ENCODE peak calls at places on chromosomes 4 and X, in six cellular contexts. P, K, C, Q, S and V are unnamed samples. For H3K4me1 and H3K27me3, the result is how much of the 10 kb centered on the place peaks cover.

GRCh38 chrX:15675490-15675921 is 10.9 kb upstream of the CLTRN start:
- DNase-seq in P (peak), K (peak), C (peak), Q (peak), S (peak), V (peak)

GRCh38 chrX:141375011-141375730 is 132.9 kb upstream of the SPANXC start:
- DNase-seq in P (no peak), K (no peak), C (no peak), Q (no peak), S (no peak), V (no peak)

GRCh38 chrX:100316987-100317386 is 93.1 kb downstream of the PCDH19 start:
- DNase-seq in P (no peak), K (no peak), C (no peak), Q (no peak), S (no peak), V (no peak)

GRCh38 chr4:70634482-70634881 is 5.9 kb downstream of the ENAM start:
- DNase-seq in P (no peak), K (no peak), C (no peak), Q (no peak), S (no peak), V (no peak)

GRCh38 chrX:47815901-47816845 is 20.5 kb upstream of the ZNF81 start:
- DNase-seq in P (no peak), K (no peak), C (peak), Q (no peak), S (no peak), V (no peak)

GRCh38 chr4:151676301-151676700 is 84.5 kb downstream of the GATB start:
- DNase-seq in P (no peak), K (no peak), C (no peak), Q (no peak), S (no peak), V (no peak)

GRCh38 chrX:119218198-119218597 is 17.9 kb upstream of the PGRMC1 start:
- DNase-seq in P (no peak), K (no peak), C (no peak), Q (no peak), S (no peak), V (no peak)

GRCh38 chrX:149830192-149830873 is 48.6 kb downstream of the MAGEA9 start:
- DNase-seq in P (no peak), K (no peak), C (no peak), Q (no peak), S (no peak), V (peak)

GRCh38 chr4:152050098-152050497 is 289.3 kb upstream of the GATB start:
- DNase-seq in P (no peak), K (no peak), C (no peak), Q (no peak), S (no peak), V (no peak)

GRCh38 chrX:68832101-68832416 is 3.2 kb downstream of the EFNB1 start:
- DNase-seq in P (peak), K (no peak), C (peak), Q (no peak), S (no peak), V (peak)

GRCh38 chr4:59484948-59485347 is 1715.2 kb upstream of the ADGRL3 start:
- DNase-seq in P (no peak), K (no peak), C (no peak), Q (no peak), S (no peak), V (no peak)

GRCh38 chrX:48472851-48473717 is 2.9 kb upstream of the FTSJ1 start:
- DNase-seq in P (no peak), K (peak), C (no peak), Q (no peak), S (no peak), V (no peak)

GRCh38 chrX:46208225-46208854 is 336.9 kb downstream of the ZNF674 start:
- DNase-seq in P (no peak), K (no peak), C (peak), Q (no peak), S (no peak), V (no peak)

GRCh38 chr4:20084488-20084887 is 167.2 kb upstream of the SLIT2 start:
- DNase-seq in P (no peak), K (no peak), C (no peak), Q (no peak), S (no peak), V (no peak)

GRCh38 chr4:88526221-88526815 is 2.7 kb upstream of the PYURF start:
- DNase-seq in P (no peak), K (no peak), C (peak), Q (no peak), S (no peak), V (no peak)

GRCh38 chr4:110165382-110166285 is 32.8 kb downstream of the ELOVL6 start:
- DNase-seq in P (no peak), K (no peak), C (peak), Q (no peak), S (no peak), V (peak)

GRCh38 chrX:19760841-19761512 is 126.4 kb downstream of the SH3KBP1 start:
- DNase-seq in P (no peak), K (no peak), C (no peak), Q (no peak), S (no peak), V (no peak)

GRCh38 chr4:26132858-26133257 is 188.0 kb upstream of the RBPJ start:
- DNase-seq in P (no peak), K (no peak), C (no peak), Q (no peak), S (no peak), V (no peak)

GRCh38 chr4:151960449-151961246 is 199.8 kb upstream of the GATB start:
- DNase-seq in P (no peak), K (no peak), C (no peak), Q (no peak), S (no peak), V (no peak)

GRCh38 chrX:119617511-119618164 is 11.4 kb upstream of the NKRF start:
- DNase-seq in P (no peak), K (no peak), C (no peak), Q (no peak), S (no peak), V (no peak)

GRCh38 chrX:143934542-143934941 is 50.7 kb downstream of the UBE2NL start:
- DNase-seq in P (no peak), K (no peak), C (no peak), Q (no peak), S (no peak), V (no peak)

GRCh38 chr4:2812600-2812932 is 19.7 kb downstream of the SH3BP2 start:
- DNase-seq in P (no peak), K (no peak), C (no peak), Q (no peak), S (no peak), V (no peak)

GRCh38 chr4:72604324-72604723 is 35.3 kb upstream of the ADAMTS3 start:
- DNase-seq in P (no peak), K (no peak), C (no peak), Q (no peak), S (no peak), V (no peak)

GRCh38 chr4:107719211-107719926 is 665 bp downstream of the PAPSS1 start:
- DNase-seq in P (no peak), K (no peak), C (peak), Q (peak), S (no peak), V (no peak)

GRCh38 chrX:99348256-99348655 is 1061.8 kb downstream of the PCDH19 start:
- DNase-seq in P (no peak), K (no peak), C (no peak), Q (no peak), S (no peak), V (no peak)

GRCh38 chrX:119686087-119686639 is 6.8 kb downstream of the SEPTIN6 start:
- DNase-seq in P (no peak), K (no peak), C (no peak), Q (no peak), S (no peak), V (no peak)

GRCh38 chr4:47238697-47239096 is 207.3 kb downstream of the GABRB1 start:
- DNase-seq in P (no peak), K (no peak), C (no peak), Q (no peak), S (no peak), V (no peak)

GRCh38 chrX:23742693-23743622 is at the start of gene ACOT9:
- DNase-seq in P (peak), K (peak), C (peak), Q (peak), S (peak), V (peak)

GRCh38 chrX:23749576-23749975 is 6.5 kb upstream of the ACOT9 start:
- DNase-seq in P (no peak), K (no peak), C (no peak), Q (no peak), S (no peak), V (no peak)

GRCh38 chrX:23742174-23742692 is 843 bp downstream of the ACOT9 start:
- DNase-seq in P (peak), K (peak), C (peak), Q (no peak), S (no peak), V (no peak)

GRCh38 chrX:23749129-23749528 is 6.1 kb upstream of the ACOT9 start:
- DNase-seq in P (no peak), K (no peak), C (no peak), Q (no peak), S (no peak), V (no peak)

GRCh38 chrX:23745786-23746185 is 2.7 kb upstream of the ACOT9 start:
- DNase-seq in P (no peak), K (no peak), C (no peak), Q (no peak), S (no peak), V (no peak)
- H3K4me1 ChIP-seq in P (under half), K (under half), C (under half), Q (under half), S (under half), V (under half)

DNA sequence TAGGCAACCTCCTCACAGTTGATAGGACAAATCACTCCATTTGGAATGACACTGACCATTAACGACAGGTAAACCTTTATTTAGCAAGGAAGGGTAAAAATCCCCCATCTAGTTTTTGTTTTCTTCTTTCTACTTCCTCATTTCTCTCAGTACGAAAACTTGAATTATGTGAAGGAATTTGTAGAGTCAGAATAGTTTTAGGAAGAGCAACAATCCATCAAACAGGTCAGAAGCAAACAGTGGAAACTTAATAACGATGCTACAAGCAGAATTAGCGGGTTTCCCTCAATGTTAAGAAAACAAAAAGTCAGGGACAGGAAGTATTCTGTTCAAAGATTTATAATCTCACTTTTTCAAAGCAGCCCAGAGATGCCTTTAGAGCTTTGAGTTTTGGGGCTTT is 2.8 kb downstream of the GSX2 start:
- DNase-seq in P (no peak), K (no peak), C (no peak), Q (no peak), S (no peak), V (no peak)
- H3K27me3 ChIP-seq in P (half or more), K (under half), C (under half), Q (under half), S (under half), V (under half)

DNA sequence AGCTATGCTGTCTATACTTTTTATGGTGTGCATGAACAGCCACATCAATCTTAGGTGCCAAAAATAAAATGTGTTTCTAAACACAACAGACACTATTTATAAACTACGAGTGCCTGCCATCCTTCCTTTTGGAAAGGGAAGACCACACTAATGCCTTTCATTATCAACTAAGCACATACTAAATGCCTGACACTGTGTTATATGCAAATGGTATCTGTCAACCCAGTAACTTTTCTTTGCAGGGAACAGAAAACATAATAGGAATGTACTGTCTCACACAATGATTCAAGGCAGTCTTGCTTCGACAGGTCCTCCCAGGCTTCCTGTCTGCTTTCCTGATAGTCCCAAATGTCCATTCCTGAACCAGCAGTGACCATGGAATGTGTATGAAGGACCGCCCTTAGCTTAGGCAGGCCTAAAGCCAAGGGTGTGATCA is 43.8 kb downstream of the ADGRA3 start:
- DNase-seq in P (no peak), K (no peak), C (no peak), Q (no peak), S (no peak), V (no peak)
- H3K4me3 ChIP-seq in P (no peak), K (no peak), C (no peak), Q (no peak), S (no peak), V (no peak)

GRCh38 chr4:184312126-184312525 is 94.5 kb upstream of the ENPP6 start:
- DNase-seq in P (no peak), K (no peak), C (no peak), Q (no peak), S (no peak), V (no peak)

GRCh38 chr4:184315675-184316359 is 98.1 kb upstream of the ENPP6 start:
- DNase-seq in P (no peak), K (no peak), C (no peak), Q (no peak), S (no peak), V (no peak)

GRCh38 chr4:184313058-184313709 is 95.5 kb upstream of the ENPP6 start:
- DNase-seq in P (no peak), K (no peak), C (no peak), Q (no peak), S (no peak), V (no peak)

GRCh38 chr4:184316821-184317220 is 99.1 kb upstream of the ENPP6 start:
- DNase-seq in P (no peak), K (no peak), C (no peak), Q (no peak), S (no peak), V (no peak)

DNA sequence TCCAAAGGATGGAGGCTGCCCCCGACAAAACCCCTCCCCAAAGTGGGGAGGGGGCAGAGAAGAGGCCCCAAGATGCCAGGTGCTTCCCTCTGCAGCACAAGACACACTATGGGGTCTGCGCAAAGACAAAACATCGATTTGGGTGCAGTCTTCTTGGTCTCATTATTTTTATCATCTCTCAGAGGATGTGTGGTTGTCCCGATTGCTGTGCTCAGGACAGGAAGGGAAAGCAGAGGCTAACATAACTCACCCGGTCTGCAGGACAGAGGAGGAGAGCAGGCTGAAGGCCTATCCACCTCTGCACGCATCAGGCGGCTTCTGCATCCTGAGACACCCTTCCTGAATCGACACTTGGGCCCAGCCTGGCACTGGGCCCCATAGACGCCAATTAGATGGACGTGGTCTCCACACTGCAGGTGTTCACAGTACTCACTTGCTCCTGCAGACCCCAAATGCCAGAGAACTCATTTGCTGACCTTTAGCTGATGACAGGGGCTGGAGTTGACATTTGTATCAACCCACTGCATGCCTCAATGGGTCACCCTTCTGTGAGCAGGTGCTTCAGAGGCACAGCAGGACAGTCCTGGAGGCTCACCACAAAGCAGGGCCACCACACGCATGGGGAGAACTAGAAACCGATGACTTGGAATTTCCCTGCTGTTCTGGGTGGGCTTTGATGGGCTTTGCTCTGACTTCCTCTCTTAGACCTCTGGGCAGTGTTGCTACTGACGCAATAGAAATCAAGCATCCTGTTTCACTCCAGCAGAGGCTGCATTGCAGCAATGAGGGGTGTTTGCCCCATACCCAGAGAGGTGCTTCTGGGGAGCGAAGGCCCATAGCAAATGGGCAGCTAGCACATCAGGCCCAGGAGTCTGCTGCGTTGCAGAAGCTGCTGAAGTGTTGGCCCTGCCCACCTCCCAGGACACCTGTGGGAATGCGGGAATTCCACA is 96.3 kb upstream of the ENPP6 start:
- DNase-seq in P (no peak), K (no peak), C (no peak), Q (no peak), S (peak), V (no peak)
- H3K4me1 ChIP-seq in P (under half), K (under half), C (under half), Q (under half), S (under half), V (under half)

GRCh38 chr4:6472008-6472386 is 417 bp downstream of the PPP2R2C start:
- DNase-seq in P (peak), K (no peak), C (no peak), Q (no peak), S (no peak), V (no peak)

GRCh38 chr4:6469898-6470501 is 2.4 kb downstream of the PPP2R2C start:
- DNase-seq in P (no peak), K (no peak), C (no peak), Q (no peak), S (no peak), V (no peak)

GRCh38 chr4:6472387-6473263 is at the start of gene PPP2R2C:
- DNase-seq in P (no peak), K (no peak), C (no peak), Q (no peak), S (no peak), V (no peak)

GRCh38 chr4:6470502-6471302 is 1.7 kb downstream of the PPP2R2C start:
- DNase-seq in P (peak), K (peak), C (no peak), Q (no peak), S (no peak), V (no peak)

DNA sequence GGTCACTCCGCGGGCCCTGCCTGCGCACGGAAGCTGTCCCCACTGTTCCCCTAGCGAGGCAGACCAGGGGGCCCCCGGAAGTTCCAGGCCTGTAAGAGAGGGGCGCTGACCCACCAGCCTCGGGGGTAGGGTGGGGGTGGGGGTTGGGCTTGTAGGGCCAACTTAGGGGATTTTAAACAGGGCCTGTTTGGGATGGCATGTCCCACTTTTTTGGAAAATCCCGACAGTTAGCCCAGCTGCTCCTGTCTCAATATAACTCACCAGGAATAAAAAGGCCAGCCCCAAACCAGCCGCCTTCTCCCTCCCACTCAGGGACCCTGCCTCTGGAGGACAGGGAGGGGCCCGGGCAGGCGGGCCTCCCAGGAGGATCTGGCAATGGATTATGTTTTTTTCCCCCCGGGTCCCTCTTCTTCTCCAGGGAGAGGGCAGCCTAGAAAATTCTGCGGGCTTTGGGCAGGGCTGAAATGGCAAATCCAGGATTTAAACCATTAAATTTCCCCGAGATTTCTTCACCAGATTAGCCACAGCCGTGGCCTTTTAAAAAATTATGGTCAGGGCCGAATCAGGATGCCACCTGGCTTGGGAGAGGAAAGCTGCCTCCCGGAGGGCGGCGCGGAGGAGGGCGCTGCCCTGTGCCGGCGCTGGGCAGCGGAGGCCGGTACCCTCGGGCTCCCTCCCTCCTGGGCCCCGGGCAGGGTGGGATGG is 959 bp downstream of the PPP2R2C start:
- DNase-seq in P (peak), K (no peak), C (no peak), Q (no peak), S (no peak), V (no peak)
- H3K27me3 ChIP-seq in P (half or more), K (under half), C (under half), Q (under half), S (under half), V (under half)

DNA sequence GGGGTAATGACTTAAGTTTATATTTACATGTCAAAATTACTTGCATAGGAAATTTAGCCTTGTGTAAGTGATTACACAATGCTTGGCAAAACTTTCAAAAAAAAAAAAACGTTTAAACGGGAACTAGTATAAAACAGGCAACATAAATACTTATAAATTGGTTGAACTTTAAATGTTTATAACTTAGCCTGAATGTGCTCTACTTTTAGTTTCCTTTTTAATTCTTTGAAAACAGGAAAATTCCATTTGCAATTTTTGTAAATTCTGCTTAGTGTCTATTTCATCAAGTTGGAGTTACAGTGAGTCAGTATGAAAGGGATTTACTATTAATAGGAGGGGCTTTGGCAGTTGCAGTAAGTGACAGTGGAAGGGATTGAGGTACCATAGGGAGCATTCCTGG is 2.6 kb downstream of the STAG2 start:
- DNase-seq in P (no peak), K (no peak), C (no peak), Q (no peak), S (no peak), V (no peak)
- H3K4me3 ChIP-seq in P (peak), K (no peak), C (no peak), Q (no peak), S (peak), V (peak)